ENCODE peak calls at places on chromosomes 16 and 17, in five cellular contexts. W is K562, A is GM12878, X is H1, E is HepG2. Q is an unnamed sample.
A peak's percentile ranks its signal among the peaks of the same experiment; 100 is the strongest.

GRCh38 chr17:63550816-63551639 is 751 bp downstream of the DCAF7 start:
- DNase-seq in W (peak; percentile 68), A (no peak), X (peak; percentile 51), E (peak; percentile 66), Q (no peak)

GRCh38 chr17:321386-321941 is 31.1 kb downstream of the RPH3AL start:
- DNase-seq in W (no peak), A (no peak), X (no peak), E (no peak), Q (no peak)

GRCh38 chr16:46886764-46887523 is 2.8 kb downstream of the GPT2 start:
- DNase-seq in W (no peak), A (no peak), X (no peak), E (no peak), Q (no peak)

GRCh38 chr17:73723317-73723716 is 79.1 kb upstream of the SDK2 start:
- DNase-seq in W (no peak), A (no peak), X (no peak), E (no peak), Q (no peak)

GRCh38 chr17:82403662-82404660 is 14.2 kb upstream of the HEXD start:
- DNase-seq in W (no peak), A (no peak), X (no peak), E (no peak), Q (no peak)

GRCh38 chr16:85438981-85439639 is 174.0 kb upstream of the GSE1 start:
- DNase-seq in W (no peak), A (no peak), X (no peak), E (no peak), Q (no peak)

GRCh38 chr16:67528222-67528869 is at the start of gene RIPOR1:
- DNase-seq in W (peak; percentile 65), A (no peak), X (peak; percentile 67), E (peak; percentile 45), Q (peak; percentile 53)

GRCh38 chr16:68529931-68530667 is 9.0 kb upstream of the ZFP90 start:
- DNase-seq in W (peak; percentile 68), A (peak; percentile 62), X (peak; percentile 94), E (peak; percentile 82), Q (peak; percentile 92)

GRCh38 chr17:31787082-31787481 is 72.0 kb downstream of the COPRS start:
- DNase-seq in W (no peak), A (no peak), X (no peak), E (no peak), Q (no peak)

GRCh38 chr17:7654832-7655540 is 4.3 kb downstream of the ATP1B2 start:
- DNase-seq in W (no peak), A (no peak), X (no peak), E (no peak), Q (no peak)

GRCh38 chr17:7651959-7652658 is 1.4 kb downstream of the ATP1B2 start:
- DNase-seq in W (no peak), A (no peak), X (no peak), E (no peak), Q (no peak)

GRCh38 chr17:7652659-7653343 is 2.1 kb downstream of the ATP1B2 start:
- DNase-seq in W (no peak), A (no peak), X (no peak), E (no peak), Q (no peak)

GRCh38 chr17:7655541-7655840 is 4.8 kb downstream of the ATP1B2 start:
- DNase-seq in W (no peak), A (no peak), X (no peak), E (no peak), Q (no peak)

GRCh38 chr17:7656958-7657715 is 6.4 kb downstream of the ATP1B2 start:
- DNase-seq in W (no peak), A (no peak), X (peak; percentile 90), E (no peak), Q (peak; percentile 94)
- TF ChIP-seq ATF2 in W (no peak), A (no peak), X (peak; percentile 66), E (no peak), Q (no peak)

GRCh38 chr17:55067697-55068439 is 99.3 kb downstream of the STXBP4 start:
- DNase-seq in W (peak; percentile 70), A (no peak), X (no peak), E (peak; percentile 9), Q (no peak)

GRCh38 chr17:55063857-55064485 is 95.4 kb downstream of the STXBP4 start:
- DNase-seq in W (no peak), A (no peak), X (no peak), E (no peak), Q (no peak)

GRCh38 chr17:55057184-55057583 is 88.6 kb downstream of the STXBP4 start:
- DNase-seq in W (no peak), A (no peak), X (no peak), E (no peak), Q (no peak)

GRCh38 chr17:55059724-55060123 is 91.2 kb downstream of the STXBP4 start:
- DNase-seq in W (no peak), A (no peak), X (no peak), E (no peak), Q (no peak)

GRCh38 chr17:55062921-55063320 is 94.4 kb downstream of the STXBP4 start:
- DNase-seq in W (no peak), A (no peak), X (no peak), E (no peak), Q (no peak)
- TF ChIP-seq ATF2 in W (no peak), A (no peak), X (no peak), E (no peak), Q (no peak)

GRCh38 chr17:61335845-61336655 is 63.6 kb upstream of the TBX2 start:
- DNase-seq in W (no peak), A (no peak), X (no peak), E (peak; percentile 99), Q (no peak)
- TF ChIP-seq ATF2 in W (no peak), A (no peak), X (no peak), E (peak; percentile 95), Q (no peak)

DNA sequence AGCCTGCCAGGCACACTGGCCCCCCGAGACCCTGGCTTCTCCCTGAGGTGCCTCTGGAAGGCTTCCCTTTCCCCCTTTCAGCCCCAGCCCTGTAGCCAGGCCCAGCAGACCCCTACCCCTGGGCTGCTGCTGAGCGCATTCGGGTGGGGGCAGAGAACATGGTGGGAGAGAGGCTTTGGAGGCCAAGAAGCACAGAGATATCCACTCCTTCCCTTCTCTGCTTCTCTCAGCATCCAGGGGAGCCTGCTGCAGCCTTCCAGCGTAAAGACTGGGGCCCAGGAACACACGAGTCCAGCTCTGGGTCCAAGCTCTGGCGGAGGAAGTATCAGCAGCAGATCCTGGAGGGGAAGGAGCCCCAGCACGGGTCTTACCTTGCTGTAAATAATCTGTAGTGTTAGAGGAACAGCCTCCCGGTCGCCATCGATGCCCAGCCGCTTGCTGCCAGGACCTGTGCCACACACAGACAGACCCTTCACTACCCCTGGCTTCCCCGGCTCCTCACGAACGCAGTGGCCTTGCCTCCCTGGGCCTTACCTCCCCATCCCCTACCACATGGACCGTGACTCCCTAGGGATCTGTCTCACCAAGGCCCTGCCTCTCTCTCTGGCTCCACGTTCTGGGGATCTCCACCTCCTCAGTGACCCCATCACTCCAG is 17.0 kb upstream of the PIK3R6 start:
- DNase-seq in W (no peak), A (no peak), X (no peak), E (no peak), Q (no peak)
- TF ChIP-seq ATF2 in W (no peak), A (no peak), X (no peak), E (no peak), Q (no peak)

GRCh38 chr16:89018605-89019158 is 41.7 kb upstream of the CBFA2T3 start:
- DNase-seq in W (no peak), A (no peak), X (no peak), E (no peak), Q (no peak)

GRCh38 chr16:89022051-89022836 is 45.2 kb upstream of the CBFA2T3 start:
- DNase-seq in W (no peak), A (no peak), X (no peak), E (no peak), Q (peak; percentile 11)

GRCh38 chr16:89019511-89019910 is 42.5 kb upstream of the CBFA2T3 start:
- DNase-seq in W (no peak), A (no peak), X (no peak), E (no peak), Q (no peak)

GRCh38 chr16:89020925-89021595 is 44.1 kb upstream of the CBFA2T3 start:
- DNase-seq in W (no peak), A (no peak), X (no peak), E (no peak), Q (peak; percentile 5)

DNA sequence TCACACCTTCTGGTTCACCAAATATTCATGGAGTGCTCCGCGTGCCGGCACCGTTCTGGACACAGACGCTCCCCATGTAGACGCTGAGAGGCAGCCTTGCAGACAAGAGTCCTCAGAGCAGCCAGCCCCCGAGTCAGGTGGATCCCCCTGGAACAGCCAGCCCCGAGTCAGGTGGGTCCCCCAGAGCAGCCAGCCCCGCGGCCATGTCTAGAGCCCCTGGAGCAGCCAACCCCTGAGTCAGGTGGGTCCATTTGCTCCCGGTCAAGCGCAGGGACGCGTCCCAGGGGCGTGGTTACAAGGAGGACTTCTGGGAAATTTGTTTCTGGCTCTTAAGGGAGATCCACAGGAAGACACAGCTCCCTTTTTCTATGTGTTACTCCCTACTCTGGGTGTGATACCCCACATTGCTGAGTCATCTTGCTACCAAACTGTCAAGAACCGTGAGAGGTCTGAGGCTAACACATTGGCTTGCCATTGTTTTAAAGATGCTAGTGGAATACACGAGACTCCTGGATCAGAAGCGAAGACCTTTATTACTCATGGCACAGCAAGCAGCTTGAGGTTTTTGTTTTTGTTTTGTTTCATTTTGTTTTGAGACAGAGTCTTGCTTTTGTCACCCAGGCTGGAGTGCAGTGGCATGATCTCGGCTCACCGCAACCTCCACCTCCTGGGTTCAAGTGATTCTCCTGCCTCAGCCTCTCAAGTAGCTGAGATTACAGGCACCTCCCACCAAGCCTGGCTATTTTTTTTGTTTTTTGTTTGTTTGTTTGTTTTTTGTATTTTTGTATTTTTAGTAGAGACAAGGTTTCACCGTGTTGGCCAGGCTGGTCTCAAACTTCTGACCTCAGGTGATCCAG is 43.3 kb upstream of the CBFA2T3 start:
- DNase-seq in W (peak; percentile 90), A (peak; percentile 59), X (no peak), E (no peak), Q (no peak)
- TF ChIP-seq ATF2 in W (no peak), A (no peak), X (no peak), E (no peak), Q (no peak)

GRCh38 chr17:5080591-5080990 is 2.3 kb downstream of the ZFP3 start:
- DNase-seq in W (no peak), A (no peak), X (no peak), E (no peak), Q (no peak)
- TF ChIP-seq ATF2 in W (no peak), A (no peak), X (no peak), E (no peak), Q (no peak)

DNA sequence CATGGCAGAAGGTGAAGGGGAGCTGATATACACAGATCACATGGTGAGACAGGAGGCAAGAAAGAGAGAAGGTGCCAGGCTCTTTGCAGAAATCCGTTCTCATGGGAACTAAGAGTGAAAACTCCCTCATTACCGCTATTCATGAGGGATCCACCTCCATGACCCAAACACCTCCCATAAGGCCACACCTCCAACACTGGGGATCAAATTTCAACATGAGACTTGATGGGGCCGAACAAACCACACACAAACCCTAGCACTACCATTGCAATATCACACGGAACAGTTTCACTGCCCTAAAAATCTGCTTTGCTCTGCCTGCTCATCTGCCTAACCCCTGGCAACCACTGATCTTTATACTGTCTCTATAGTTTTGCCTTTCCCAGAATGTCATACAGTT is 34.8 kb downstream of the C17orf67 start:
- DNase-seq in W (peak; percentile 74), A (no peak), X (no peak), E (no peak), Q (peak; percentile 36)
- TF ChIP-seq ATF2 in W (no peak), A (no peak), X (no peak), E (no peak), Q (no peak)

DNA sequence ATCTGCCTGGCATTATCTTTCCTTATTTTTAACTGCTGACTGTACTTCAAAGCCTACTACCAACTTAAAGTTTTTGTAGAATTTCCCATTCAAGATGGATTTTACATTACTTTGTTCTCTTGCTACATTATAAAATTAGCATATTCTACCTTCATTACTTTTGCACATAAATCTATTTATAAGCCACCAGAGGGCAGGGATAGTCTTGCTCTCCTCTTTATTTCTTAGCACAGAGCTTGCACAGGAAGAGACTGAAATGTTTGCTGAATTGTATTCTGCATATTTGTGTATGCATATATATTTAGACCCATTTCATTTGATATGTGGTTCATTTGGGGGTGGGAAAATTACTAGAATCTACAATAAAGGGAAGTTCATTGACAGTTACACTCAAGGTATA is 108.0 kb downstream of the SKAP1 start:
- DNase-seq in W (no peak), A (no peak), X (no peak), E (no peak), Q (no peak)
- TF ChIP-seq ATF2 in W (no peak), A (no peak), X (no peak), E (no peak), Q (no peak)